ENCODE peak calls at places on chromosome 21, in five cellular contexts. One of them, this sample, is unnamed.

GRCh38 chr21:24118738-24119470 is 1488.4 kb downstream of the MRPL39 start:
- DNase-seq in HL-60: no peak
- DNase-seq in GM12878: no peak
- DNase-seq in prostate gland: no peak
- DNase-seq in GM23338: no peak
- DNase-seq in this sample: no peak

GRCh38 chr21:28737671-28738279 is 254.9 kb downstream of the LTN1 start:
- DNase-seq in GM23338: no peak
- DNase-seq in GM12878: no peak
- DNase-seq in prostate gland: no peak
- DNase-seq in HL-60: no peak
- DNase-seq in this sample: no peak

GRCh38 chr21:43190544-43191340 is 21.9 kb downstream of the CRYAA start:
- DNase-seq in GM12878: no peak
- DNase-seq in prostate gland: peak
- DNase-seq in GM23338: no peak
- DNase-seq in HL-60: no peak
- DNase-seq in this sample: no peak

GRCh38 chr21:26072891-26073615 is 97.5 kb downstream of the APP start:
- DNase-seq in prostate gland: no peak
- DNase-seq in HL-60: no peak
- DNase-seq in GM12878: no peak
- DNase-seq in GM23338: no peak
- DNase-seq in this sample: no peak

GRCh38 chr21:36700961-36701911 is 2.3 kb downstream of the SIM2 start:
- DNase-seq in prostate gland: no peak
- DNase-seq in GM12878: no peak
- DNase-seq in HL-60: no peak
- DNase-seq in GM23338: peak
- DNase-seq in this sample: no peak

GRCh38 chr21:25759573-25759972 is 24.8 kb downstream of the GABPA start:
- DNase-seq in prostate gland: no peak
- DNase-seq in HL-60: no peak
- DNase-seq in GM23338: no peak
- DNase-seq in GM12878: no peak
- DNase-seq in this sample: no peak

GRCh38 chr21:22711636-22712035 is 1713.4 kb downstream of the NCAM2 start:
- DNase-seq in GM12878: no peak
- DNase-seq in GM23338: no peak
- DNase-seq in prostate gland: no peak
- DNase-seq in HL-60: no peak
- DNase-seq in this sample: no peak

GRCh38 chr21:20443558-20444155 is 554.6 kb upstream of the NCAM2 start:
- DNase-seq in HL-60: no peak
- DNase-seq in GM23338: peak
- DNase-seq in GM12878: no peak
- DNase-seq in prostate gland: no peak
- DNase-seq in this sample: no peak

GRCh38 chr21:25107708-25108107 is 499.6 kb downstream of the MRPL39 start:
- DNase-seq in prostate gland: no peak
- DNase-seq in HL-60: no peak
- DNase-seq in GM12878: no peak
- DNase-seq in GM23338: no peak
- DNase-seq in this sample: no peak

GRCh38 chr21:14084701-14085100 is 126.1 kb downstream of the LIPI start:
- DNase-seq in HL-60: no peak
- DNase-seq in GM12878: no peak
- DNase-seq in prostate gland: no peak
- DNase-seq in GM23338: no peak
- DNase-seq in this sample: no peak

GRCh38 chr21:40140675-40141074 is 273.4 kb downstream of the PCP4 start:
- DNase-seq in GM12878: no peak
- DNase-seq in HL-60: no peak
- DNase-seq in GM23338: no peak
- DNase-seq in prostate gland: no peak
- DNase-seq in this sample: no peak

GRCh38 chr21:43311303-43311817 is 115.6 kb downstream of the SIK1 start:
- DNase-seq in prostate gland: no peak
- DNase-seq in GM12878: no peak
- DNase-seq in HL-60: no peak
- DNase-seq in GM23338: no peak
- DNase-seq in this sample: no peak

GRCh38 chr21:32819702-32820101 is 48.1 kb upstream of the PAXBP1 start:
- DNase-seq in GM12878: no peak
- DNase-seq in HL-60: no peak
- DNase-seq in prostate gland: no peak
- DNase-seq in GM23338: no peak
- DNase-seq in this sample: no peak

GRCh38 chr21:16241500-16241963 is 511.8 kb downstream of the USP25 start:
- DNase-seq in GM23338: peak
- DNase-seq in prostate gland: no peak
- DNase-seq in GM12878: no peak
- DNase-seq in HL-60: no peak
- DNase-seq in this sample: no peak

GRCh38 chr21:45029968-45030636 is 44.3 kb upstream of the ADARB1 start:
- DNase-seq in prostate gland: no peak
- DNase-seq in GM12878: no peak
- DNase-seq in GM23338: peak
- DNase-seq in HL-60: no peak
- DNase-seq in this sample: peak

GRCh38 chr21:42747267-42747701 is 93.9 kb downstream of the PDE9A start:
- DNase-seq in prostate gland: no peak
- DNase-seq in GM12878: no peak
- DNase-seq in GM23338: no peak
- DNase-seq in HL-60: no peak
- DNase-seq in this sample: no peak

GRCh38 chr21:27366846-27367245 is 400.0 kb upstream of the ADAMTS5 start:
- DNase-seq in GM23338: no peak
- DNase-seq in GM12878: no peak
- DNase-seq in HL-60: no peak
- DNase-seq in prostate gland: no peak
- DNase-seq in this sample: no peak
- TF ChIP-seq POLR2AphosphoS5 in GM23338: no peak
- TF ChIP-seq POLR2AphosphoS5 in GM12878: no peak
- TF ChIP-seq POLR2AphosphoS5 in HL-60: no peak
- TF ChIP-seq POLR2AphosphoS5 in prostate gland: no peak
- TF ChIP-seq POLR2AphosphoS5 in this sample: no peak

DNA sequence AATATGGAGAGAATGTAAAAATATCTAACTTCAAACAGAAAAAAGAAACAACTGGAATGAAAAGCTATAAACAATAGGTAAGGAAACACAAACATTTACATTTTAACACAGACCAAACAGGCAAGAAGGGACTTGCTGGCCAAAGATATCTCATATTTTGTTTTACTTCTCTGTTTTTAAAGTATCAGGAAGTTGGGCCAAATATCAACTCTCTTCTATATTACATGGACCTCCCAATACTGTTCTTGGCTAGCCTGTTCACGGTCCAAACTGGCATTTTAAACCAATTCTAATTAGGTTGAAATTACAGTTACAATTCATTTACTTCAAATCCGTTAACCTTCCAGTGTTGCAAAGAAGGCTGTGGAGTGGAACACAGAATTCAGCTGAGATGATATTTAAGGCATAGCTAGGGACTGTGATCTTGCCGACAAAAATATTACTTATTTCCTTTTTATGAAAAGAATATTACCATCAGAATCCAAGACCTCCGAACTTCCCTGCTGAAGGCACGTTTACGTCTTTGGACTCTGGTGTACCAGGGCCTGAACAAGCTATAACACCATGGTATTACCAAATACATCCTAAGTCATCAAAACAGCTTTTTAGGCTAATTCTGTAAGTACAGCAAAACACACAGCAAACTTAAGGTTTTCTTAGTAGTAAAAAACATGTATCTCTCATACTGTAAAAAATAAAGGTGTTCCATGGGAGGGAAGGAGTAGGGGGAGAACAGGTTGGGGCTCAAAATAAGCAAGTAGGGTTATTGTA is 165.4 kb downstream of the RUNX1 start:
- DNase-seq in HL-60: no peak
- DNase-seq in prostate gland: no peak
- DNase-seq in GM23338: no peak
- DNase-seq in GM12878: no peak
- DNase-seq in this sample: no peak
- H3K4me3 ChIP-seq in HL-60: peak
- H3K4me3 ChIP-seq in prostate gland: peak
- H3K4me3 ChIP-seq in GM23338: no peak
- H3K4me3 ChIP-seq in GM12878: peak
- H3K4me3 ChIP-seq in this sample: peak

GRCh38 chr21:41583274-41583790 is 75.4 kb upstream of the TMPRSS2 start:
- DNase-seq in HL-60: no peak
- DNase-seq in GM23338: no peak
- DNase-seq in GM12878: no peak
- DNase-seq in prostate gland: peak
- DNase-seq in this sample: no peak
- TF ChIP-seq POLR2AphosphoS5 in HL-60: no peak
- TF ChIP-seq POLR2AphosphoS5 in GM23338: no peak
- TF ChIP-seq POLR2AphosphoS5 in GM12878: no peak
- TF ChIP-seq POLR2AphosphoS5 in prostate gland: peak
- TF ChIP-seq POLR2AphosphoS5 in this sample: no peak

GRCh38 chr21:35006248-35006647 is 42.9 kb downstream of the RUNX1 start:
- DNase-seq in prostate gland: no peak
- DNase-seq in GM23338: no peak
- DNase-seq in GM12878: no peak
- DNase-seq in HL-60: no peak
- DNase-seq in this sample: no peak

GRCh38 chr21:35002879-35003722 is 46.0 kb downstream of the RUNX1 start:
- DNase-seq in GM12878: no peak
- DNase-seq in GM23338: no peak
- DNase-seq in HL-60: peak
- DNase-seq in prostate gland: no peak
- DNase-seq in this sample: no peak

GRCh38 chr21:35005825-35006224 is 43.3 kb downstream of the RUNX1 start:
- DNase-seq in HL-60: no peak
- DNase-seq in GM12878: no peak
- DNase-seq in GM23338: no peak
- DNase-seq in prostate gland: no peak
- DNase-seq in this sample: no peak

GRCh38 chr21:35005077-35005476 is 44.0 kb downstream of the RUNX1 start:
- DNase-seq in GM12878: no peak
- DNase-seq in HL-60: no peak
- DNase-seq in GM23338: no peak
- DNase-seq in prostate gland: no peak
- DNase-seq in this sample: no peak

DNA sequence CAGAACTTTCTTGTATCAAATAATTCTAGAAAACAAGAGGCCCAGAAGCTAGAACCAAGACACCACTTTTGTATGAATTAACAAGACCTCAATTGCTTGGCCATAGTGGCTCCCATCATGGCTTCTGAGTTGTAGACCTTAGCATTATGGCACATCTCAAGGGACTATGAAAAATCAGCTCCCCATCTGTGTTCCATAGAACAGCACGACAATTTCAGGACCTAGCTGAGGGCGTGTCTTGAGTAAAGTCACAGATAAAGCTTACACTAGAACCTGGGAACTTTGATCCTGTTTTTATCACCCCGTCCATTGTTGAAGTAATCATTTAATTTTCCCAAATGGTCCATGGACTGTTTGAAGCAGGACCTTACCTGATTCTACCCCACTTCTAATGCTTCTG is 44.8 kb downstream of the RUNX1 start:
- DNase-seq in prostate gland: no peak
- DNase-seq in HL-60: no peak
- DNase-seq in GM12878: no peak
- DNase-seq in GM23338: no peak
- DNase-seq in this sample: no peak
- H3K4me3 ChIP-seq in prostate gland: no peak
- H3K4me3 ChIP-seq in HL-60: no peak
- H3K4me3 ChIP-seq in GM12878: no peak
- H3K4me3 ChIP-seq in GM23338: no peak
- H3K4me3 ChIP-seq in this sample: no peak

GRCh38 chr21:46035809-46036695 is 54.5 kb downstream of the COL6A1 start:
- DNase-seq in prostate gland: no peak
- DNase-seq in HL-60: no peak
- DNase-seq in GM23338: no peak
- DNase-seq in GM12878: no peak
- DNase-seq in this sample: peak
- TF ChIP-seq POLR2AphosphoS5 in prostate gland: no peak
- TF ChIP-seq POLR2AphosphoS5 in HL-60: no peak
- TF ChIP-seq POLR2AphosphoS5 in GM23338: no peak
- TF ChIP-seq POLR2AphosphoS5 in GM12878: no peak
- TF ChIP-seq POLR2AphosphoS5 in this sample: no peak

GRCh38 chr21:38234395-38235142 is 22.2 kb upstream of the KCNJ15 start:
- DNase-seq in GM23338: no peak
- DNase-seq in GM12878: no peak
- DNase-seq in HL-60: no peak
- DNase-seq in prostate gland: peak
- DNase-seq in this sample: no peak

GRCh38 chr21:38223893-38224540 is 32.8 kb upstream of the KCNJ15 start:
- DNase-seq in GM23338: peak
- DNase-seq in prostate gland: no peak
- DNase-seq in HL-60: peak
- DNase-seq in GM12878: no peak
- DNase-seq in this sample: no peak

GRCh38 chr21:38227401-38227800 is 29.4 kb upstream of the KCNJ15 start:
- DNase-seq in GM12878: no peak
- DNase-seq in GM23338: no peak
- DNase-seq in HL-60: no peak
- DNase-seq in prostate gland: peak
- DNase-seq in this sample: no peak

GRCh38 chr21:38228115-38228514 is 28.7 kb upstream of the KCNJ15 start:
- DNase-seq in GM23338: peak
- DNase-seq in prostate gland: peak
- DNase-seq in HL-60: no peak
- DNase-seq in GM12878: no peak
- DNase-seq in this sample: no peak

GRCh38 chr21:38229260-38229877 is 27.4 kb upstream of the KCNJ15 start:
- DNase-seq in GM23338: peak
- DNase-seq in HL-60: peak
- DNase-seq in prostate gland: no peak
- DNase-seq in GM12878: no peak
- DNase-seq in this sample: no peak
- H3K4me3 ChIP-seq in GM23338: no peak
- H3K4me3 ChIP-seq in HL-60: no peak
- H3K4me3 ChIP-seq in prostate gland: no peak
- H3K4me3 ChIP-seq in GM12878: no peak
- H3K4me3 ChIP-seq in this sample: no peak

DNA sequence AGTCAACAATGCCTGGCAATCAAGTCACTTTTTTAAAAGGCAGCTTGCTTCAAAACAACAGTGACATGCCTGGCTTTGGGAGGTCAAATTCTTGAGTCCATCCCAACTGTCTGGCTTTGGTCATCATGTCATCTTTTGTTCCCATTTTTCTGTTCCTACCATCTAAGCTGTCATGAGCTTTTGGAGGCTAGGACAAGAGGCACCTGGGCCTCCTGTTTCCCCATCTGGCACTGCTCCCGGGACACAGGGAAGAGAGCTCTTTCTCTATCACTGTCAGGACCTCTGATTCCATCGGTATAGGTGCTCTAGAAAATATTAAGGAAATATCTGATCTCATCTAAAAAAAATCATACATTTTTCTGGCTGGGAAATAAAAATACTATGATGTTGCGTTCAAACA is 156.3 kb downstream of the CLIC6 start:
- DNase-seq in HL-60: no peak
- DNase-seq in prostate gland: no peak
- DNase-seq in GM12878: no peak
- DNase-seq in GM23338: no peak
- DNase-seq in this sample: no peak
- TF ChIP-seq POLR2AphosphoS5 in HL-60: no peak
- TF ChIP-seq POLR2AphosphoS5 in prostate gland: no peak
- TF ChIP-seq POLR2AphosphoS5 in GM12878: no peak
- TF ChIP-seq POLR2AphosphoS5 in GM23338: no peak
- TF ChIP-seq POLR2AphosphoS5 in this sample: no peak

This sample was measured in suprapubic skin.